ENCODE peak calls at places on chromosomes 11 and 22, in four cellular contexts. I is lung; O is RCC 7860; S is activated CD8-positive, alpha-beta memory T cell treated with anti-CD3 and anti-CD28 coated beads, Interleukin-2, amount 50 U/mL, for 4 hours. G is an unnamed sample.

GRCh38 chr11:7577883-7578242 is 64.1 kb downstream of the PPFIBP2 start:
- DNase-seq in I (no peak), O (no peak), S (no peak), G (no peak)

GRCh38 chr11:63620928-63621539 is 6.8 kb upstream of the PLAAT3 start:
- DNase-seq in I (no peak), O (no peak), S (no peak), G (no peak)

GRCh38 chr22:38353142-38353629 is 36.0 kb upstream of the CSNK1E start:
- DNase-seq in I (peak), O (peak), S (peak), G (peak)

GRCh38 chr22:36493690-36494110 is 12.3 kb upstream of the TXN2 start:
- DNase-seq in I (peak), O (no peak), S (no peak), G (peak)

GRCh38 chr11:37110383-37110782 is 512.3 kb upstream of the RAG2 start:
- DNase-seq in I (no peak), O (no peak), S (no peak), G (no peak)

GRCh38 chr22:19495562-19496323 is 16.0 kb downstream of the CDC45 start:
- DNase-seq in I (no peak), O (no peak), S (no peak), G (no peak)

GRCh38 chr11:48228761-48229160 is 12.2 kb downstream of the OR4B1 start:
- DNase-seq in I (no peak), O (no peak), S (no peak), G (no peak)

GRCh38 chr22:19937616-19938473 is 3.7 kb upstream of the COMT start:
- DNase-seq in I (no peak), O (no peak), S (no peak), G (no peak)

GRCh38 chr11:100098560-100098959 is 588.5 kb upstream of the ARHGAP42 start:
- DNase-seq in I (no peak), O (no peak), S (no peak), G (no peak)

GRCh38 chr11:33997473-33998347 is 53.8 kb upstream of the CAPRIN1 start:
- DNase-seq in I (no peak), O (no peak), S (no peak), G (no peak)

GRCh38 chr11:57641426-57641825 is 8.3 kb downstream of the YPEL4 start:
- DNase-seq in I (no peak), O (peak), S (no peak), G (no peak)

GRCh38 chr11:113839842-113840241 is 35.5 kb downstream of the USP28 start:
- DNase-seq in I (no peak), O (no peak), S (no peak), G (no peak)

GRCh38 chr11:106969660-106970059 is 48.6 kb downstream of the GUCY1A2 start:
- DNase-seq in I (no peak), O (no peak), S (no peak), G (no peak)

GRCh38 chr22:18023509-18024275 is 669 bp downstream of the MICAL3 start:
- DNase-seq in I (peak), O (peak), S (peak), G (peak)

GRCh38 chr11:72235351-72236057 is 8.5 kb downstream of the PHOX2A start:
- DNase-seq in I (no peak), O (no peak), S (no peak), G (no peak)

GRCh38 chr11:127890026-127890611 is 697.2 kb downstream of the ETS1 start:
- DNase-seq in I (no peak), O (no peak), S (no peak), G (no peak)

GRCh38 chr11:134529212-134530096 is 117.4 kb upstream of the B3GAT1 start:
- DNase-seq in I (no peak), O (no peak), S (no peak), G (no peak)

GRCh38 chr11:120675171-120675570 is 163.6 kb downstream of the GRIK4 start:
- DNase-seq in I (no peak), O (peak), S (no peak), G (no peak)

GRCh38 chr11:63920126-63920869 is 3.3 kb upstream of the RCOR2 start:
- DNase-seq in I (peak), O (no peak), S (no peak), G (peak)

GRCh38 chr11:102633385-102634026 is 8.4 kb upstream of the MMP20 start:
- DNase-seq in I (no peak), O (no peak), S (no peak), G (no peak)

GRCh38 chr22:38107692-38108515 is 2.6 kb downstream of the BAIAP2L2 start:
- DNase-seq in I (no peak), O (no peak), S (no peak), G (no peak)

GRCh38 chr11:12218909-12219308 is 108.5 kb downstream of the MICAL2 start:
- DNase-seq in I (no peak), O (no peak), S (no peak), G (no peak)

GRCh38 chr11:697028-697491 is 1.4 kb downstream of the TMEM80 start:
- DNase-seq in I (no peak), O (peak), S (no peak), G (no peak)

GRCh38 chr11:29119116-29119515 is 897.7 kb downstream of the KCNA4 start:
- DNase-seq in I (no peak), O (no peak), S (no peak), G (no peak)

GRCh38 chr11:65559535-65559934 is 1.4 kb upstream of the LTBP3 start:
- DNase-seq in I (no peak), O (no peak), S (no peak), G (no peak)

GRCh38 chr11:45853616-45854219 is 6.4 kb downstream of the CRY2 start:
- DNase-seq in I (no peak), O (no peak), S (no peak), G (peak)

GRCh38 chr22:41524809-41525449 is 19.3 kb downstream of the POLR3H start:
- DNase-seq in I (no peak), O (no peak), S (peak), G (no peak)

GRCh38 chr11:40190294-40190693 is 1269.2 kb downstream of the LRRC4C start:
- DNase-seq in I (no peak), O (no peak), S (no peak), G (no peak)

GRCh38 chr11:33490842-33491370 is 209.7 kb downstream of the C11orf91 start:
- DNase-seq in I (no peak), O (no peak), S (no peak), G (no peak)

GRCh38 chr11:68813778-68814177 is 27.9 kb downstream of the CPT1A start:
- DNase-seq in I (no peak), O (no peak), S (no peak), G (no peak)

GRCh38 chr11:119641991-119642745 is 86.8 kb downstream of the NECTIN1 start:
- DNase-seq in I (no peak), O (peak), S (no peak), G (no peak)

GRCh38 chr11:32893947-32894827 is 1.6 kb downstream of the QSER1 start:
- DNase-seq in I (no peak), O (peak), S (no peak), G (no peak)

GRCh38 chr22:41289681-41290080 is 3.7 kb upstream of the RANGAP1 start:
- DNase-seq in I (no peak), O (no peak), S (no peak), G (no peak)

GRCh38 chr11:9231848-9232177 is 33.3 kb downstream of the DENND5A start:
- DNase-seq in I (no peak), O (no peak), S (no peak), G (no peak)

GRCh38 chr22:40193429-40194421 is 16.0 kb downstream of the TNRC6B start:
- DNase-seq in I (no peak), O (no peak), S (no peak), G (no peak)

GRCh38 chr11:7418061-7418460 is 67.2 kb upstream of the OLFML1 start:
- DNase-seq in I (no peak), O (no peak), S (no peak), G (no peak)

GRCh38 chr11:22539851-22540376 is 85.7 kb downstream of the FANCF start:
- DNase-seq in I (no peak), O (no peak), S (no peak), G (no peak)

GRCh38 chr11:33045551-33046255 is 6.3 kb downstream of the TCP11L1 start:
- DNase-seq in I (no peak), O (no peak), S (no peak), G (no peak)